ENCODE peak calls at places on chromosomes 13 and 19, in eight cellular contexts. S, Y, Q, D, T, W, M and O are unnamed samples.

GRCh38 chr19:31562916-31563626 is 213.8 kb upstream of the TSHZ3 start:
- DNase-seq in W (no peak), Q (no peak), T (no peak), Y (no peak), M (no peak), D (no peak), S (no peak), O (no peak)

GRCh38 chr19:3274245-3275067 is 50.0 kb downstream of the CELF5 start:
- DNase-seq in D (no peak), Q (no peak), S (no peak), Y (no peak), T (no peak), W (no peak), M (no peak), O (no peak)

GRCh38 chr19:48713041-48713863 is 6.3 kb downstream of the MAMSTR start:
- DNase-seq in W (peak), D (peak), S (no peak), Q (no peak), Y (peak), M (peak), T (no peak), O (peak)

GRCh38 chr19:30074741-30075460 is 132.9 kb downstream of the URI1 start:
- DNase-seq in Y (no peak), M (no peak), T (no peak), W (no peak), S (no peak), D (no peak), Q (no peak), O (no peak)

GRCh38 chr19:38729653-38730469 is 14.4 kb downstream of the CAPN12 start:
- DNase-seq in M (peak), D (peak), W (peak), T (no peak), Q (peak), S (peak), Y (peak), O (peak)

GRCh38 chr13:99270503-99270902 is 12.3 kb upstream of the GPR18 start:
- DNase-seq in M (no peak), T (no peak), D (no peak), W (no peak), S (no peak), Y (no peak), Q (no peak), O (no peak)

GRCh38 chr19:31693870-31694269 is 344.6 kb upstream of the TSHZ3 start:
- DNase-seq in D (no peak), Y (no peak), T (no peak), W (no peak), Q (no peak), S (no peak), M (no peak), O (no peak)

GRCh38 chr13:27372896-27373295 is 51.5 kb upstream of the GTF3A start:
- DNase-seq in Q (peak), T (no peak), M (no peak), S (no peak), Y (no peak), D (peak), W (no peak), O (peak)

GRCh38 chr13:32060319-32060924 is 28.8 kb downstream of the FRY start:
- DNase-seq in W (no peak), D (no peak), T (no peak), Y (no peak), Q (peak), S (no peak), M (no peak), O (peak)

GRCh38 chr19:7337380-7338194 is 11.2 kb upstream of the ARHGEF18 start:
- DNase-seq in M (no peak), T (peak), Y (no peak), S (no peak), Q (no peak), D (no peak), W (no peak), O (no peak)

GRCh38 chr13:23842406-23842805 is 46.8 kb downstream of the MIPEP start:
- DNase-seq in W (no peak), Q (no peak), S (no peak), T (no peak), Y (no peak), D (no peak), M (no peak), O (no peak)

GRCh38 chr13:43684947-43685725 is 101.6 kb downstream of the ENOX1 start:
- DNase-seq in M (no peak), Y (no peak), W (no peak), Q (no peak), S (no peak), D (no peak), T (no peak), O (no peak)

GRCh38 chr19:17751912-17752273 is 616 bp downstream of the FCHO1 start:
- DNase-seq in T (peak), W (no peak), M (no peak), Q (no peak), Y (no peak), D (no peak), S (no peak), O (no peak)

GRCh38 chr13:26442541-26442940 is 114.9 kb upstream of the WASF3 start:
- DNase-seq in S (no peak), W (no peak), D (no peak), T (no peak), Y (no peak), Q (no peak), M (no peak), O (peak)

GRCh38 chr19:29001006-29001921 is 211.7 kb downstream of the UQCRFS1 start:
- DNase-seq in Q (no peak), D (no peak), Y (no peak), M (no peak), T (no peak), W (no peak), S (no peak), O (no peak)

GRCh38 chr13:82758056-82758455 is 1124.2 kb downstream of the SLITRK1 start:
- DNase-seq in Q (peak), D (peak), W (no peak), T (no peak), S (peak), M (peak), Y (peak), O (peak)

GRCh38 chr19:4642625-4643024 is 3.3 kb downstream of the TNFAIP8L1 start:
- DNase-seq in Y (no peak), M (no peak), T (no peak), W (no peak), D (no peak), Q (no peak), S (no peak), O (no peak)

GRCh38 chr19:41324921-41325639 is 15.1 kb downstream of the CCDC97 start:
- DNase-seq in D (peak), W (peak), S (no peak), M (peak), Y (peak), Q (peak), T (no peak), O (peak)

GRCh38 chr19:48668761-48669160 is 4.1 kb downstream of the NTN5 start:
- DNase-seq in Y (no peak), D (no peak), M (no peak), Q (no peak), T (no peak), W (no peak), S (no peak), O (no peak)

GRCh38 chr19:29967623-29968022 is 25.6 kb downstream of the URI1 start:
- DNase-seq in Y (no peak), T (no peak), W (no peak), D (no peak), M (no peak), S (no peak), Q (no peak), O (peak)

GRCh38 chr13:75569576-75569975 is 20.0 kb downstream of the UCHL3 start:
- DNase-seq in T (no peak), W (no peak), S (no peak), Y (no peak), M (no peak), D (no peak), Q (no peak), O (no peak)

GRCh38 chr19:5718032-5718578 is 1.8 kb downstream of the LONP1 start:
- DNase-seq in D (no peak), S (no peak), W (peak), T (no peak), M (no peak), Q (no peak), Y (no peak), O (peak)

GRCh38 chr19:10517760-10518443 is 655 bp upstream of the S1PR5 start:
- DNase-seq in Y (peak), Q (no peak), D (peak), W (peak), M (peak), T (no peak), S (no peak), O (peak)

GRCh38 chr19:35995655-35995993 is 636 bp downstream of the SDHAF1 start:
- DNase-seq in W (peak), Q (peak), D (peak), Y (peak), T (no peak), M (peak), S (no peak), O (peak)

GRCh38 chr13:34620073-34620858 is 321.8 kb upstream of the NBEA start:
- DNase-seq in Y (no peak), T (no peak), Q (no peak), D (no peak), W (no peak), M (peak), S (no peak), O (no peak)

GRCh38 chr19:13914777-13915176 is 8.8 kb downstream of the CC2D1A start:
- DNase-seq in Y (no peak), S (no peak), D (no peak), M (no peak), Q (no peak), W (peak), T (no peak), O (no peak)

GRCh38 chr19:28880735-28881401 is 332.1 kb downstream of the UQCRFS1 start:
- DNase-seq in W (no peak), Y (no peak), T (no peak), Q (no peak), D (no peak), S (no peak), M (no peak), O (no peak)

GRCh38 chr13:75993246-75993645 is 357.1 kb downstream of the LMO7 start:
- DNase-seq in Y (no peak), D (no peak), S (no peak), M (no peak), Q (no peak), W (no peak), T (no peak), O (no peak)

GRCh38 chr19:45350477-45351058 is 10.0 kb downstream of the KLC3 start:
- DNase-seq in M (peak), D (no peak), T (no peak), W (no peak), Y (no peak), Q (no peak), S (no peak), O (no peak)

GRCh38 chr19:10286803-10287737 is at the start of gene ICAM4:
- DNase-seq in S (no peak), W (peak), D (no peak), T (no peak), M (peak), Q (peak), Y (peak), O (peak)

GRCh38 chr13:72101768-72102400 is 234.9 kb upstream of the DACH1 start:
- DNase-seq in M (peak), W (no peak), T (no peak), D (no peak), Y (no peak), Q (no peak), S (no peak), O (no peak)

GRCh38 chr13:72109863-72110262 is 242.9 kb upstream of the DACH1 start:
- DNase-seq in Q (no peak), Y (no peak), D (no peak), W (no peak), M (no peak), T (no peak), S (no peak), O (no peak)

GRCh38 chr13:72104656-72105180 is 237.7 kb upstream of the DACH1 start:
- DNase-seq in D (no peak), S (no peak), M (no peak), W (no peak), Q (no peak), T (no peak), Y (no peak), O (no peak)
- TF ChIP-seq RAD21 in D (no peak), S (no peak), M (no peak), W (no peak), Q (no peak), T (no peak), Y (no peak), O (no peak)

DNA sequence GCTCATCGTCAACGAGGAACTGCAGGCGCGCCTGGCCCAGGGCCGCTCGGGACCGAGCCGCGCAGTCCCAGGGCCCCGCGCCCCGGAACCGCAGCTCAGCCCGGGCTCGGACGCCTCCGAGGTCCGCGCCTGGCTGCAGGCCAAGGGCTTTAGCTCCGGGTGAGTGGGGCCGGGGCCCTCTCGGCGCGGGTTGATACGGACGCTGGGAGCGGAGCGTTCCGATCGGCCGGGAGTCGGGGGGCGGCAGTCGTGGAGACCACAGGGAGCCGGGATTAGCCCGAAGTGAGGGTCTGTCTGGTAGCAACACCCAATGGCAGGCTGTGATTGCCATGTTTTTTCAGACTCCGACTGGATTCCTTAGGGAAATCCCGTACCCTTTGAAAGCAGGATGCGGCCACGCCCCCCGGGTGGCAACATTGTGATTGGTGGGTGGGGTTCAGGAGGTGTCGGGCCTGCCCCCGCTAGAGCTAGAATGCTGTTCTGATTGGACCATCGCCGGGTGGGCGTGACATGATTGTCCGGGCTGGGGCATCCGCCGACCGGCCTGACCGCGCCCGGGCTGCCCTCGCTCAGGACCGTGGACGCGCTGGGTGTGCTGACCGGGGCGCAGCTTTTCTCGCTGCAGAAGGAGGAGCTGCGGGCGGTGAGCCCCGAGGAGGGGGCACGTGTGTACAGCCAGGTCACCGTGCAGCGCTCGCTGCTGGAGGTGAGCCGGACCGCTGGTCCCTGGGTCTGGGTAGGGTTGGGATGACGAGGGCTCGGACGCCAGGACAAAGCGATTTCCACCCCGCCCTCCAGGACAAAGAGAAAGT is 11.3 kb downstream of the EPS8L1 start:
- DNase-seq in Y (peak), Q (no peak), S (no peak), M (peak), T (no peak), D (no peak), W (no peak), O (peak)
- TF ChIP-seq RAD21 in Y (no peak), Q (no peak), S (no peak), M (no peak), T (no peak), D (no peak), W (no peak), O (no peak)

DNA sequence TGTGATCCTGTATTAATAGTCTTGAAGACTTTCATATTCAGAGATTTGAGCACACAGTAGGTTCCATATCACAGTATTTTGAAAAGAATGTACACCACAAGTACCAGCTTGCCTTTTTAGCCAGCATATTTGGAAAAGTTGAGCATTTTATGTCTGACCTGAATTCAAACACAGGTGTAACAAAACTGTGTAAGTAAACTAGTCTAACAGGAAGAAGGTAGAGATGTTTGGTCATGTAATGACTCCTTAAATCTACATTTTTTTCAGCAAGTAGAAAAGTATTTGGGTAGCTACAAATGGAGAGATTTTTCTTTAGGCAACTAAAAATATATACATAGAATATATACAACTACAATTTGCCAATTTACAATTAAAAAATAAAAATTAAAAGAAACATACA is 7.6 kb downstream of the ARHGAP35 start:
- DNase-seq in M (no peak), T (no peak), S (no peak), Y (no peak), Q (no peak), D (no peak), W (no peak), O (no peak)
- TF ChIP-seq RAD21 in M (no peak), T (no peak), S (no peak), Y (no peak), Q (no peak), D (no peak), W (no peak), O (no peak)

GRCh38 chr13:41802684-41803554 is 158.0 kb downstream of the VWA8 start:
- DNase-seq in M (no peak), S (no peak), T (no peak), W (no peak), D (no peak), Y (no peak), Q (no peak), O (peak)
- TF ChIP-seq RAD21 in M (no peak), S (no peak), T (no peak), W (no peak), D (no peak), Y (no peak), Q (no peak), O (no peak)

DNA sequence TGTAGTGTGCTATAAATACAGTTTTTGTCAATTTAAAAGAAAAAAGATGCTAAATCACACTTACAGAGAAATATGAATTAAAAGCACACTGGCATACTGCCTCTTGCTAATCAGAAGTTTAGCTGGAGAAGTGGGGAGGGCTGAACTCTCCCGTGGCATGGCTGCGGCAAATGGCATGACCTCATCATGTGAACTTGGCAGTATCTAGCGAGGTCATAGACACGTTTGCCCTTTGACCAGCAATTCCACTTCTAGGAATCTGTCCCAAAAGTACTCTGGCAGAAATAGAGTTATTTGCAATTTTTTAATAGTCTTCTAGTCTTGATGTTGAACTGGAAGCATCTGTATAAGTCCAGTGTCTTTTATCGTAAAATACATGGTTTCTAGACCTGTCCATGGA is 42.0 kb upstream of the MCF2L start:
- DNase-seq in Q (no peak), Y (no peak), T (no peak), W (no peak), M (no peak), S (no peak), D (no peak), O (no peak)
- TF ChIP-seq RAD21 in Q (no peak), Y (no peak), T (no peak), W (no peak), M (no peak), S (no peak), D (no peak), O (no peak)

DNA sequence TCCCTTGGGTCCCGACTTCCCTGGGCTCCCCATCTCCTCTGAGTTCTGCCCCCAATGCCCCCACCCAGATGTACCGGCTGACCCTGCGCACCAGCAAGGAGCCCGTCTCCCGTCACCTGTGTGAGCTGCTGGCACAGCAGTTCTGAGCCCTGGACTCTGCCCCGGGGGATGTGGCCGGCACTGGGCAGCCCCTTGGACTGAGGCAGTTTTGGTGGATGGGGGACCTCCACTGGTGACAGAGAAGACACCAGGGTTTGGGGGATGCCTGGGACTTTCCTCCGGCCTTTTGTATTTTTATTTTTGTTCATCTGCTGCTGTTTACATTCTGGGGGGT is 6.5 kb downstream of the FUZ start:
- DNase-seq in M (no peak), D (no peak), W (no peak), T (no peak), S (no peak), Y (no peak), Q (no peak), O (no peak)
- TF ChIP-seq RAD21 in M (no peak), D (no peak), W (no peak), T (no peak), S (no peak), Y (no peak), Q (no peak), O (no peak)

GRCh38 chr19:1864480-1865171 is 1.2 kb upstream of the KLF16 start:
- DNase-seq in M (peak), W (peak), Q (peak), T (no peak), S (no peak), D (peak), Y (peak), O (peak)
- TF ChIP-seq RAD21 in M (peak), W (peak), Q (peak), T (peak), S (no peak), D (no peak), Y (peak), O (peak)